ENCODE peak calls at places on chromosomes 1 and 21, in four cellular contexts. G, Q, S and A are unnamed samples.

GRCh38 chr1:235954306-235955283 is 87.9 kb upstream of the LYST start:
- DNase-seq in G (no peak), S (no peak), Q (no peak), A (no peak)

GRCh38 chr1:184210048-184210447 is 158.5 kb downstream of the TSEN15 start:
- DNase-seq in G (no peak), Q (peak; percentile 27), S (peak; percentile 39), A (peak; percentile 23)

GRCh38 chr1:59767119-59767518 is 47.6 kb upstream of the HOOK1 start:
- DNase-seq in S (no peak), Q (no peak), G (peak; percentile 42), A (no peak)

GRCh38 chr1:178540646-178541045 is 27.7 kb downstream of the TEX35 start:
- DNase-seq in Q (peak; percentile 96), S (peak; percentile 73), G (peak; percentile 59), A (peak; percentile 78)

GRCh38 chr1:184022651-184023050 is 14.9 kb downstream of the COLGALT2 start:
- DNase-seq in S (no peak), G (no peak), Q (no peak), A (no peak)

GRCh38 chr1:27569506-27570382 is 34.2 kb downstream of the AHDC1 start:
- DNase-seq in Q (no peak), G (no peak), S (no peak), A (no peak)

GRCh38 chr1:43783671-43784205 is 76.4 kb downstream of the ST3GAL3 start:
- DNase-seq in S (no peak), Q (no peak), G (peak; percentile 92), A (no peak)

GRCh38 chr21:34944015-34944755 is 104.9 kb downstream of the RUNX1 start:
- DNase-seq in S (no peak), Q (no peak), G (no peak), A (no peak)

GRCh38 chr1:108643492-108644333 is 17.2 kb downstream of the HENMT1 start:
- DNase-seq in S (peak; percentile 91), Q (peak; percentile 47), G (peak; percentile 74), A (peak; percentile 37)

GRCh38 chr1:156371553-156372264 is 2.7 kb downstream of the RHBG start:
- DNase-seq in G (peak; percentile 40), S (peak; percentile 79), Q (peak; percentile 30), A (no peak)

GRCh38 chr21:20250337-20250736 is 747.9 kb upstream of the NCAM2 start:
- DNase-seq in Q (no peak), S (no peak), G (no peak), A (no peak)

GRCh38 chr1:231407049-231407448 is 15.0 kb downstream of the EGLN1 start:
- DNase-seq in S (no peak), G (no peak), Q (no peak), A (no peak)

GRCh38 chr1:20480261-20481157 is 5.5 kb downstream of the CAMK2N1 start:
- DNase-seq in Q (no peak), S (no peak), G (no peak), A (no peak)

GRCh38 chr1:244069499-244069898 is 18.4 kb downstream of the ZBTB18 start:
- DNase-seq in S (no peak), Q (no peak), G (no peak), A (no peak)

GRCh38 chr1:55718758-55719671 is 503.9 kb upstream of the USP24 start:
- DNase-seq in Q (peak; percentile 96), G (peak; percentile 73), S (peak; percentile 100), A (peak; percentile 100)

GRCh38 chr1:228902781-228903572 is 167.7 kb downstream of the RHOU start:
- DNase-seq in Q (peak; percentile 94), G (peak; percentile 81), S (peak; percentile 97), A (peak; percentile 94)

GRCh38 chr1:228440761-228441500 is 24.3 kb upstream of the TRIM17 start:
- DNase-seq in Q (no peak), G (no peak), S (no peak), A (no peak)

GRCh38 chr1:84862810-84863251 is 30.2 kb downstream of the LPAR3 start:
- DNase-seq in Q (no peak), S (no peak), G (no peak), A (no peak)

GRCh38 chr1:65840683-65841082 is 48.0 kb downstream of the PDE4B start:
- DNase-seq in Q (no peak), G (no peak), S (no peak), A (no peak)

GRCh38 chr1:172402878-172403573 is 17.5 kb upstream of the C1orf105 start:
- DNase-seq in S (no peak), Q (no peak), G (no peak), A (no peak)

GRCh38 chr1:172398193-172398592 is 22.3 kb upstream of the C1orf105 start:
- DNase-seq in S (peak; percentile 66), G (no peak), Q (no peak), A (no peak)

GRCh38 chr1:172400073-172400737 is 20.3 kb upstream of the C1orf105 start:
- DNase-seq in Q (no peak), S (no peak), G (no peak), A (no peak)

GRCh38 chr1:172399369-172400072 is 21.0 kb upstream of the C1orf105 start:
- DNase-seq in Q (peak; percentile 77), S (peak; percentile 94), G (peak; percentile 75), A (peak; percentile 89)

DNA sequence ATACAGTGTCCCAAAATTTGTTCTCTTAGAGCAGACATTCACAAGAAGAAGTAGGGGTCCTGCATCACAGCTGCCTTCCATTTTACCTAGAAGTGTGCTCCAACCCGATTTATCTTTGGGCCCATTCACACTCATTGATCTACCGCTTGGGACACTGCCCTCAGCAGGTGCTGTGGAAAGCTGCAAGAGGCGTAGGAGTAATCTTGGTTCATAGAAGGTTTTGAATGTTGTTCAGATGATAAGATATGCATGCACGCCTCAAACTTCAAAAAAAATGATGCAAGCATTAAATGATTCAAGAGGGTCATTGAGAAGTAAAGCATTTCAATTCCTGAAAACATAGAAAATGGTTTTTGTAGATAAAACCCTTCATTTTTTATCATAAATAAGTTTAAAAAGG is 18.6 kb upstream of the C1orf105 start:
- DNase-seq in S (no peak), Q (no peak), G (no peak), A (no peak)
- TF ChIP-seq CTCF in S (peak; percentile 48), Q (peak; percentile 7), G (peak; percentile 18), A (no peak)

DNA sequence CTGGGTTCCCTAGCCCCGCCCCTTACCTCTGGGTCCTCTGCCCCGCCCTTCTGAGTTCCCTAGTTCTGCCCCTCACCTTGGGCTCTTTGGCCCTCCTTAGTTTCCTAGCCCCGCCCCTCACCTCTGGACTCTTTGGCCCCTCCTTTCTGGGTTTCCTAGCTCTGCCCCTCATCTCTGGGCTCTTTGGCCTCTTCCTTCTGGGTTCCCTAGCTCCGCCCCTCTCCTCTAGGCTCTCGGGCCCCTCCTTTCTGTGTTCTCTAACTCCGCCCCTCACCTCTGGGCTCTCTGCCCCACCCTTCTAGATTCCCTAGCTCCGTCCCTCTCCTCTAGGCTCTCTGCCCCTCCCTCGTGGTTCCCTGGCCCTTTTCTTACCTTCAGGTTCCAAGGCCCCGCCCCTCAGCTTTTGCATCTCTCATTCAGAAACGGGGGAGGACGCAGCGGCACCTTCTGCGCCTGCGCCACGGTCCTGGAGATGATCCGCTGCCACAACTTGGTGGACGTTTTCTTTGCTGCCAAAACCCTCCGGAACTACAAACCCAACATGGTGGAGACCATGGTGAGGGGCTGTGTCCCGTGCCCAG is 88.5 kb downstream of the PTPRU start:
- DNase-seq in Q (no peak), G (peak; percentile 13), S (no peak), A (no peak)
- H3K4me3 ChIP-seq in Q (no peak overlapping the region), G (no peak overlapping the region), S (no peak overlapping the region), A (no peak overlapping the region)

GRCh38 chr1:204977327-204977726 is 65.7 kb upstream of the CNTN2 start:
- DNase-seq in Q (no peak), S (no peak), G (no peak), A (no peak)

GRCh38 chr1:204980870-204981405 is 62.1 kb upstream of the CNTN2 start:
- DNase-seq in S (no peak), Q (no peak), G (no peak), A (no peak)

GRCh38 chr1:204979891-204980649 is 62.9 kb upstream of the CNTN2 start:
- DNase-seq in G (no peak), S (no peak), Q (no peak), A (no peak)

GRCh38 chr1:204978782-204979181 is 64.2 kb upstream of the CNTN2 start:
- DNase-seq in Q (no peak), G (no peak), S (no peak), A (no peak)

DNA sequence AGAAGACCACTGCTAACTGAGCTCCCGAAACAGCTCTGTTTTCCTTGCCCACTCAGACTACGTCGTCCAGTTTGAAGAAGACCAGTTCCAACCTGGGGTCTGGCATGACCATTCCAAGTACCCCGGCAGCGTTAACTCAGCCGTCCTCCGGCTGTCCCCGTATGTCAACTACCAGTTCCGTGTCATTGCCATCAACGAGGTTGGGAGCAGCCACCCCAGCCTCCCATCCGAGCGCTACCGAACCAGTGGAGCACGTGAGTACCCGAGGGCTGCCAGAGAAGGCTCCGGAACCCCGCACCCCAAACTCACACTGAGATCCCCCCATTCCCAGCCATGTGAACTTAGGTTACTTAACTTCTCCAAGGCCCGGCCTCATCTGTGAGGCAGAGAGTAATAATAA is 63.7 kb upstream of the CNTN2 start:
- DNase-seq in Q (no peak), S (no peak), G (no peak), A (no peak)
- TF ChIP-seq CTCF in Q (no peak), S (no peak), G (no peak), A (no peak)

DNA sequence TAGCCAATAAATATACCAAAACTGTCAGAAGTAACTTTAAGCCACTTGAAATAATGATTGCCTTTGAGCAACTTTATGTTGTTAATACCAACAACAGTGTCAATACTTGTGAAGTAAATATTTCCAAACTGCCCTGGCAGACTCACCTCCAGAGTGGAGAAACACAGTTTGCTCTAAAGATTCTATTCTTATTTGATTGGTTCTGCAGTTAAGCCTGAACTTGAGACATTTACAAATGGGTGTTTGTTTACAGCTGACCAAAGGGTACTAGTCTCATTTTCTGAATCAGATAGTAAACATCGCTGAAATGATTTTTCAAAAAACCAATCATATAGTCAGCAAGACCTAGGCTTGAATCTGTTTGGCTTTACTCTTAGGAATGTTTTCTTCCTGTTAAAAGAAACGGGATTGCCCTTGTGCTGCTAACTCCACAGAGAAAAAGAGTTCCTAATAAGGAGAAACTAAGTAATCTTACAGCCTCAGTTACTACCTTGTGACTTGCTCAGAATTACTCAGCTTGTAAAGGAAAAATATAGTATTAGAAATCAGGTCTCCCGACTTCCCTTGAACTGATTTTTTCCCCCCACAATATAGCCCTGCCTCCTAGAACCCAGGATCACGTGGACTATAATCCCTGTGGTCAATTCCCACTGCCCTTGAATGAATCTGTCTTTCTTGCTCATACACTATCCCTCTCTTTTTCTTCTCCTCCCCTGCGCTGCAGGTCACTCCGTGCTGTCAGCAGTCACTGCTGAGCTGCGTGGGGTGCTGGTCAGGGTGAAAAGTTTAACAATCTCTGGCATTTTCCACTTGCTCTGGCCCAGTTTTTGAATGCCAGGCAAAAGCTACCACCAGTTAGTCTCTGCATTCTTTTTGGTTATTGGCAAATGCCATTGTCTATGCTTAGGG is 1.6 kb upstream of the MYOC start:
- DNase-seq in S (peak; percentile 54), G (no peak), Q (no peak), A (peak; percentile 26)
- H3K4me3 ChIP-seq in S (no peak overlapping the region), G (no peak overlapping the region), Q (no peak overlapping the region), A (no peak overlapping the region)

GRCh38 chr1:63739452-63739851 is 34.4 kb upstream of the ROR1 start:
- DNase-seq in G (peak; percentile 36), Q (no peak), S (no peak), A (no peak)
- TF ChIP-seq CTCF in G (no peak), Q (no peak), S (no peak), A (no peak)